ENCODE peak calls at places on chromosome 13, in five cellular contexts. K is heart right ventricle, V is cardiac fibroblast, Z is GM12865, B is fibroblast of pulmonary artery. Y is an unnamed sample.

GRCh38 chr13:71659427-71659826 is 207.6 kb downstream of the DACH1 start:
- DNase-seq in K (no peak), V (no peak), Z (no peak), B (no peak), Y (no peak)

GRCh38 chr13:19888799-19889198 is 25.4 kb upstream of the ZMYM5 start:
- DNase-seq in K (no peak), V (peak), Z (no peak), B (peak), Y (peak)

GRCh38 chr13:67023088-67023893 is 206.8 kb downstream of the PCDH9 start:
- DNase-seq in K (no peak), V (peak), Z (no peak), B (peak), Y (peak)

GRCh38 chr13:44103721-44104490 is 224.2 kb downstream of the LACC1 start:
- DNase-seq in K (no peak), V (no peak), Z (no peak), B (no peak), Y (no peak)

GRCh38 chr13:50129065-50129922 is 114.0 kb downstream of the KCNRG start:
- DNase-seq in K (no peak), V (no peak), Z (peak), B (no peak), Y (no peak)

GRCh38 chr13:49539313-49539712 is 43.6 kb downstream of the PHF11 start:
- DNase-seq in K (no peak), V (no peak), Z (no peak), B (peak), Y (no peak)

GRCh38 chr13:33611016-33611805 is 206.7 kb upstream of the RFC3 start:
- DNase-seq in K (peak), V (peak), Z (no peak), B (peak), Y (peak)

GRCh38 chr13:47890146-47890814 is 110.8 kb downstream of the SUCLA2 start:
- DNase-seq in K (no peak), V (peak), Z (no peak), B (peak), Y (no peak)

GRCh38 chr13:33235078-33235477 is 50.5 kb downstream of the STARD13 start:
- DNase-seq in K (no peak), V (peak), Z (no peak), B (peak), Y (peak)

GRCh38 chr13:111541752-111542529 is 221.5 kb downstream of the TEX29 start:
- DNase-seq in K (no peak), V (no peak), Z (no peak), B (no peak), Y (no peak)

GRCh38 chr13:67857581-67858310 is 627.6 kb upstream of the PCDH9 start:
- DNase-seq in K (no peak), V (no peak), Z (no peak), B (no peak), Y (no peak)

GRCh38 chr13:28652002-28652401 is 6.9 kb upstream of the POMP start:
- DNase-seq in K (no peak), V (no peak), Z (no peak), B (no peak), Y (no peak)

GRCh38 chr13:39998166-39998565 is 342.7 kb downstream of the COG6 start:
- DNase-seq in K (no peak), V (no peak), Z (peak), B (no peak), Y (no peak)

GRCh38 chr13:97148894-97149293 is 73.2 kb upstream of the MBNL2 start:
- DNase-seq in K (no peak), V (peak), Z (no peak), B (peak), Y (no peak)

GRCh38 chr13:24747248-24748151 is 16.5 kb upstream of the RNF17 start:
- DNase-seq in K (no peak), V (peak), Z (peak), B (no peak), Y (peak)

GRCh38 chr13:29434217-29434940 is 161.1 kb downstream of the SLC7A1 start:
- DNase-seq in K (no peak), V (no peak), Z (peak), B (no peak), Y (no peak)

GRCh38 chr13:28830580-28830979 is 10.4 kb downstream of the MTUS2 start:
- DNase-seq in K (no peak), V (no peak), Z (no peak), B (no peak), Y (no peak)

GRCh38 chr13:26386026-26386425 is 132.1 kb downstream of the CDK8 start:
- DNase-seq in K (no peak), V (no peak), Z (no peak), B (no peak), Y (no peak)

GRCh38 chr13:48583859-48584311 is 51.0 kb upstream of the RCBTB2 start:
- DNase-seq in K (no peak), V (no peak), Z (no peak), B (no peak), Y (no peak)

GRCh38 chr13:39776439-39776838 is 121.0 kb downstream of the COG6 start:
- DNase-seq in K (no peak), V (peak), Z (peak), B (peak), Y (peak)

GRCh38 chr13:105773241-105773640 is 762.2 kb downstream of the EFNB2 start:
- DNase-seq in K (no peak), V (no peak), Z (no peak), B (no peak), Y (no peak)

GRCh38 chr13:34151885-34152284 is 333.9 kb downstream of the RFC3 start:
- DNase-seq in K (no peak), V (no peak), Z (no peak), B (no peak), Y (no peak)

GRCh38 chr13:71712988-71713653 is 153.9 kb downstream of the DACH1 start:
- DNase-seq in K (no peak), V (peak), Z (no peak), B (peak), Y (peak)

GRCh38 chr13:32594339-32594738 is 8.1 kb downstream of the PDS5B start:
- DNase-seq in K (no peak), V (peak), Z (no peak), B (peak), Y (peak)

GRCh38 chr13:36417328-36417727 is 15.0 kb upstream of the CCNA1 start:
- DNase-seq in K (no peak), V (no peak), Z (no peak), B (no peak), Y (no peak)

GRCh38 chr13:96822900-96823299 is 171.4 kb downstream of the OXGR1 start:
- DNase-seq in K (no peak), V (no peak), Z (peak), B (peak), Y (no peak)

GRCh38 chr13:46603165-46603603 is 50.2 kb downstream of the LRCH1 start:
- DNase-seq in K (no peak), V (peak), Z (peak), B (peak), Y (no peak)

GRCh38 chr13:74443623-74444022 is 309.4 kb upstream of the KLF12 start:
- DNase-seq in K (no peak), V (peak), Z (no peak), B (peak), Y (peak)

GRCh38 chr13:41284512-41285288 is 21.3 kb upstream of the MTRF1 start:
- DNase-seq in K (no peak), V (peak), Z (no peak), B (peak), Y (peak)

DNA sequence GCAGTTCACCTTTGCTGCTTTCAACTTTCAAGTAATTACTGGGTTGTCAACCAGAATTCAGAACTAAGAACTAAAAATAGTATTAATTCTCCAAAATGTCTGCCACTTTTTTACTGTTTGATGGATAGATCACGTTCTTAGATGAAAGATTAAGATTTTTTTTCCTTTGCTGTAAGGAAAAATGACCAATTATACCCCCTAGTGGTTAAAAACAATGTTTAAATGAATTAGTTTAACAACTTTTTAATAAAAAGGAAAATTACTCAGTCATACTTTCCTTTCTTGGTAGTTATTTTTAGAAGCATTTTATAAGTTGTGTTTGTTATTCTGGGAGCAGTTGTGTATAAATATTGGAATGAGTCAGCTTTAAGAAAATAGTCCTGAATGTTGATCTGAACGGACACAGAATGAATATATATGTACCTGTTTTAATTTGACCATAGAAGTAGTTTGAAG is 4.6 kb downstream of the TM9SF2 start:
- DNase-seq in K (no peak), V (peak), Z (peak), B (peak), Y (peak)
- TF ChIP-seq CTCF in K (peak), V (peak), Z (peak), B (peak), Y (peak)

GRCh38 chr13:82292334-82292733 is 1589.9 kb downstream of the SLITRK1 start:
- DNase-seq in K (no peak), V (no peak), Z (no peak), B (no peak), Y (no peak)

GRCh38 chr13:82298110-82298509 is 1584.2 kb downstream of the SLITRK1 start:
- DNase-seq in K (no peak), V (no peak), Z (no peak), B (no peak), Y (no peak)

GRCh38 chr13:82291852-82292251 is 1590.4 kb downstream of the SLITRK1 start:
- DNase-seq in K (no peak), V (no peak), Z (no peak), B (no peak), Y (no peak)

DNA sequence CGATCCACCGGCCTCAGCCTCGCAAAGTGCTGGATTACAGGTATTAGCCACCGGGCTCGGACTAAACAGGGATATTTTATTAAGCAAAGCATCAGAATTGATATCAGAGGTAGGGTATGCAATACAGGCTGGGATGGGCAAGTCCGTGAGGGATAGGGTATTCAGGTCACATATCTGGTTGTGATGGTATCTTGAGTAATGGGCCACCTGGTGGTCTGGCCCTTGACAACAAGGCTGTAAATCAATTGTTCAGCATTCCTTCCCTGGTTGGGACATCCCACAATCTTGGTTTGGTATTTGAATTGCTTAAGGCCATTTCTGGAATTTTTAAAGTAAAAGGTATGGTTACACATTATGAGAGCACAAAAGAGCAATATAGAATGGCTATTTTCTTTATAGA is 1588.0 kb downstream of the SLITRK1 start:
- DNase-seq in K (no peak), V (no peak), Z (no peak), B (no peak), Y (no peak)
- TF ChIP-seq CTCF in K (no peak), V (no peak), Z (no peak), B (no peak), Y (no peak)

DNA sequence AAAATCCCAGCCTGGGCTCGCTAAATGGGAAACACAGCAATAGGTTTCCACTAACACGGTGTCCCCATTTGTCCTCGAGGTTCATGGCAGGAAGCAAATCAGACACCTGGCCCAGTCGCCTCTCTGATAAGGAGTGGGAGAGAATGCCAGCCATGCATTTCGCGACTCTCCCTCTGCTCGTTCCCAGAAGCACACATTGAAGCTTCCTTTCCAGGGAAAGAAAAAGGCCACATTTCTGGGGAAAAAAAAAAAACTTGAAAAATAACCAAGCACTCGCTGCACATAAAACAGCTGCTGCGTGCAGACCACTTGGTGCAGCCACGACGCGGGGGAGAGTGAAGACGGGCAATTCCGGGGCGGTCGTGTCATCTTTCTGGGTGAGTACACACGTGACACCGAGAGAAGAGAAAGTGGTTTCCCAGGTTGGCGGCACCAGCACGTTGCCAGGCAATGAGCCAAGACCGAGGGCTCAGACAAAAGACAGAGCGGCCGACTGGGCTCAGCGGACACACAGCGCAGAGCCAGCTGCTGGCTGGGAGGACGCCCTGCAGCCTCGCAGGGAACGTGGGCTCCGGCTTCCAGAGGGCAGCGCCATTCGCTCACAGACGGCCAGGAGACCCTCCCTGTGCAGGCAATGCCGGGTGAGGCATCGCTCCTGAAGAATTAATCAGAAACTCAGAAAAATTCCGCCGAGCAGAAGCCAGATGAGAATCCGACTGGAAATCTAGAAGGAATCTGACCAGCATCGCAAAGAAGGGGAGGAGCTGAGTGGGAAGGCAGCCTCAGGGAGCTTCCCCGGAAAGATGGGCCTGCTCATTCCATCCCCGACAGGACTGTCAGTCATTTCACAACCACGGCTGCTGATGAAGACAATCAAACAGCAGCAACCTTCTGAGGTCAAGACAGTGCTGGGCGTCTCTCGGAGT is 83.2 kb upstream of the IRS2 start:
- DNase-seq in K (peak), V (peak), Z (peak), B (peak), Y (peak)
- TF ChIP-seq CTCF in K (peak), V (peak), Z (no peak), B (peak), Y (peak)

DNA sequence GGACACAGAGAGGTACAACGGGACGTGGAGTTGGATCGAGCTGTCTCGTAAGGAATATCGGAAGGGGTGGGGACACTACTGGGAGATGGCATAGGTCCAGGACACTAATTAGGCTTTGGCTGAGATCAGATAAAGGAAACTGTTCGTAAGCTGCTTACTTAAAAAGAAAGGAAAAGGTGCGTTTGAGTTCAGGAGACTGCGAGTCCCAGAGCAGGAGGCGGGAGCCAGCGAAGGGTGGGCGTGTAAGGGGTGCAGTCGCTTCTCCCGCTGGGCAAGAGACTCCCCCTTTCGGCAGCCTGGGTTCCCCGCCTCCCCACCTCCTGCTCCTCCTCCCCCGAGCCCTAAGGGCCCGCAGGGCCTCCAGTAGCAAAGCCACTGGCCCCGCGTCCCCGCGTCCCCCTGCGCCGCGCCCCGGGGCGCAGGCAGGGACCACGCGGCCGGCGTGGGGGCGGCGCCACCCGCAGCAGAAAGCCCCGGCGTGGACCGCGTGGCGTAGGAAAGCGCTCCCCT is 571 bp downstream of the ABCC4 start:
- DNase-seq in K (peak), V (peak), Z (peak), B (peak), Y (peak)
- TF ChIP-seq CTCF in K (peak), V (no peak), Z (peak), B (peak), Y (peak)

GRCh38 chr13:31056650-31057275 is 104.9 kb downstream of the HSPH1 start:
- DNase-seq in K (no peak), V (peak), Z (no peak), B (peak), Y (no peak)
- TF ChIP-seq CTCF in K (no peak), V (peak), Z (no peak), B (peak), Y (peak)

GRCh38 chr13:52011690-52012511 is at the start of gene ALG11:
- DNase-seq in K (peak), V (peak), Z (peak), B (peak), Y (peak)
- TF ChIP-seq CTCF in K (no peak), V (no peak), Z (no peak), B (no peak), Y (no peak)

GRCh38 chr13:113115363-113116205 is 7.0 kb upstream of the F10 start:
- DNase-seq in K (no peak), V (no peak), Z (no peak), B (no peak), Y (no peak)

GRCh38 chr13:113116206-113116800 is 6.3 kb upstream of the F10 start:
- DNase-seq in K (no peak), V (no peak), Z (no peak), B (no peak), Y (no peak)

GRCh38 chr13:113117956-113118327 is 4.7 kb upstream of the F10 start:
- DNase-seq in K (no peak), V (no peak), Z (no peak), B (no peak), Y (no peak)

GRCh38 chr13:113117335-113117872 is 5.2 kb upstream of the F10 start:
- DNase-seq in K (no peak), V (no peak), Z (no peak), B (peak), Y (no peak)

GRCh38 chr13:113116871-113117271 is 5.7 kb upstream of the F10 start:
- DNase-seq in K (no peak), V (no peak), Z (no peak), B (no peak), Y (no peak)
- TF ChIP-seq CTCF in K (no peak), V (no peak), Z (no peak), B (no peak), Y (no peak)